ENCODE peak calls at places on chromosomes 5 and 9, in four cellular contexts. F is HepG2, A is WTC11, T is A549. Y is an unnamed sample.
A peak's percentile ranks its signal among the peaks of the same experiment; 100 is the strongest.

GRCh38 chr9:110270211-110270995 is 14.1 kb upstream of the TXN start:
- DNase-seq in F (no peak), A (no peak), T (no peak), Y (no peak)

GRCh38 chr9:89153618-89154017 is 25.0 kb downstream of the SHC3 start:
- DNase-seq in F (no peak), A (no peak), T (no peak), Y (no peak)

GRCh38 chr5:27947088-27947487 is 908.7 kb upstream of the CDH9 start:
- DNase-seq in F (no peak), A (no peak), T (no peak), Y (no peak)

GRCh38 chr5:104189031-104189430 is 626.4 kb upstream of the NUDT12 start:
- DNase-seq in F (no peak), A (no peak), T (no peak), Y (no peak)

GRCh38 chr5:891117-891836 is 1.3 kb downstream of the BRD9 start:
- DNase-seq in F (peak; percentile 77), A (peak; percentile 25), T (peak; percentile 62), Y (peak; percentile 82)

GRCh38 chr9:132235894-132236661 is 74.2 kb downstream of the NTNG2 start:
- DNase-seq in F (peak; percentile 46), A (peak; percentile 94), T (peak; percentile 84), Y (peak; percentile 82)

GRCh38 chr5:173010547-173011464 is 27.2 kb downstream of the ATP6V0E1 start:
- DNase-seq in F (peak; percentile 67), A (peak; percentile 58), T (no peak), Y (peak; percentile 33)

GRCh38 chr9:124840300-124840833 is 12.9 kb upstream of the WDR38 start:
- DNase-seq in F (peak; percentile 45), A (peak; percentile 61), T (no peak), Y (no peak)

GRCh38 chr5:115033861-115034260 is 135.8 kb downstream of the TRIM36 start:
- DNase-seq in F (peak; percentile 6), A (peak; percentile 55), T (no peak), Y (no peak)

GRCh38 chr5:72106922-72107873 is at the start of gene MAP1B:
- DNase-seq in F (peak; percentile 35), A (peak; percentile 87), T (peak; percentile 67), Y (peak; percentile 77)

GRCh38 chr9:97502222-97502983 is 937 bp downstream of the TMOD1 start:
- DNase-seq in F (no peak), A (peak; percentile 39), T (no peak), Y (peak; percentile 32)

GRCh38 chr5:78522476-78523105 is 126.0 kb downstream of the LHFPL2 start:
- DNase-seq in F (no peak), A (no peak), T (no peak), Y (peak; percentile 29)

GRCh38 chr9:84781431-84781830 is 111.9 kb downstream of the NTRK2 start:
- DNase-seq in F (peak; percentile 23), A (peak; percentile 19), T (no peak), Y (peak; percentile 5)

GRCh38 chr5:65121880-65122436 is 353.2 kb downstream of the CWC27 start:
- DNase-seq in F (no peak), A (no peak), T (no peak), Y (peak; percentile 32)

GRCh38 chr5:96683810-96684209 is 21.6 kb downstream of the CAST start:
- DNase-seq in F (no peak), A (no peak), T (no peak), Y (no peak)

GRCh38 chr5:171422902-171423663 is 3.6 kb downstream of the FGF18 start:
- DNase-seq in F (no peak), A (peak; percentile 28), T (no peak), Y (no peak)

GRCh38 chr9:20914556-20914955 is 116.9 kb downstream of the HACD4 start:
- DNase-seq in F (no peak), A (no peak), T (no peak), Y (no peak)

GRCh38 chr5:180802325-180803180 is at the start of gene MGAT1:
- DNase-seq in F (peak; percentile 65), A (peak; percentile 75), T (peak; percentile 79), Y (peak; percentile 85)

GRCh38 chr5:34652466-34652865 is 3.7 kb upstream of the RAI14 start:
- DNase-seq in F (no peak), A (no peak), T (no peak), Y (no peak)

GRCh38 chr5:59799668-59800374 is 93.7 kb downstream of the PDE4D start:
- DNase-seq in F (peak; percentile 7), A (no peak), T (peak; percentile 29), Y (peak; percentile 24)

GRCh38 chr5:143671644-143672569 is 140.1 kb upstream of the HMHB1 start:
- DNase-seq in F (no peak), A (no peak), T (no peak), Y (no peak)

DNA sequence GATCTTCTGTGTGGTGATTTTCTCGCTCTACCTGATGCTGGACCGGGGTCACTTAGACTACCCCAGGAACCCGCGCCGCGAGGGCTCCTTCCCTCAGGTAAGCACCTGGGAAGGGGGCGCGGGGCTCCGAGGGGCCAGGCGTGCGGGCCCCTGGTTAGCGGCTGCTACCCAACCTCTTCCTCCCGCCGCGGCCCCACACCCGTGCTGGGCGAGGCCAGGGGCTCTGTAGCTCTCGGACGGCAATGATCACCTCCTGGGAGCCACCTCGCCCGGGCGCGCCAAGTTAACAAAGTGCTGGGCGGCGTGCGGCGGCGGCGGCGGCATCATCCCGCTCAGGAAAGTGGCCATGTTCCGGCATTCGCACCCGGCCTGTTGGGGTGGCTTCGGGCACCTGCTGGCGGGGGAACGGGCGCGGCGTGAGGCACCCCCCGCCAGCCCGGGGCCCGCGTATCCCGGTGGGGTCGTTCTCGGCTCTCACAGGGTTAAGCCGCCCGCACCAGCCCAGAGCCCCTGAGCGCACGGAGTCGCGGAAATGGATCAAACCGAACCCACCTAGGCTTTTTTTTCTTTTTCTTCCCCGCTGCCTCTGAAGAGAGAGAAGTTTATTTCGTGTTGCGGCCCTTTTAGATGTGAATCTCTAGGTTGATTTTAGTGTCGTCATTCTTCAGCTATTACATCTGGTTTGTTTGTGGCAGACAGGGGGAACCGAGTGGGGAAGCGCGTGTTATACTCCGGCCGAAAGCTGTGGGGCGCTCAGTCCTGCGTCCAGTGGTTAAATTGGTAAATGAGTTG is 925 bp downstream of the MAN2A1 start:
- DNase-seq in F (peak; percentile 62), A (peak; percentile 29), T (peak; percentile 58), Y (peak; percentile 84)
- TF ChIP-seq JUN in F (no peak), A (no peak), T (no peak), Y (no peak)

DNA sequence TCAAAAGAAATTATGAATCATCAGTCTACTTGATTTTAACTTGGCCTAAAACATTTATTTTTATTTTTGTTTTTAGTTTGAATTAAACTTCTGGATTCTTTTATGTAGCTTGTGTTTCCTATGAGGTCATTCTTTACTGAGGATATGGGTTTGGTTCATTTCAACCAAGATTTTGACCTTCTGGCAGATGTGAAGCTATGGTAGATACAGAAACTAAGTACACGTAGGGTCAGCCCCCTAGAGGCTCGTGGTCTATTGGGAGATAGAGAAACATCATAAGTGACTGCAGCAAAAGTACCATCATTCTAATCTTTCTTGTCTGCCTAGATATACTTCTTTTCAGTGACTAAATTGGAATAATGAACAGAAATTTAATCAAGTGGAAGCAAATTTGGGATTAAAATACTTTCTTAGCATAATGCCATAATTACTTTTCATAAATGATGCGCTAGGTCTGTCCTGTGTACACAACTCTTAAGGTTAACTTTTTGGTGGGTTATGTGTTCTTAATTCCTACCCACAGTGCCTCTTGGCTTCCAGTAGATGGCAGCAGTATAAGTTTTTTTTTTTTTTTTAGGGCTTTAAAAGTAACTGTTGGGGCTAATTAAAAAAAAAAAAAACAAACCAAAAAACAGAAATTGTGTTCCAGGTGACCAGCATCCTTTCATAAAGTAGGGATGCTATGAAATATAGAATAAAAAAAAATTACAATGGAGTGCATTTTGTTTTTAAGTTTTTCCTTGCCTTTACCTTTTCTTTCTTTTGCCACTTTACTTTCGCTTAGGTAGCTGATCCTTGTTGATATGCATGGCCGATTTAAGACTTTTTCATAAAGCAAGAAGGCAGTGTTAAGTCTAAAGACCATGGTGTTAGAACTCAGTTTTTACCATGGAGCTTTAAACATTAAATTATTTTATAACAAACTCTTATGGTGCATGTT is 49.9 kb downstream of the LRRTM2 start:
- DNase-seq in F (peak; percentile 7), A (no peak), T (peak; percentile 33), Y (peak; percentile 42)
- TF ChIP-seq JUN in F (no peak), A (no peak), T (no peak), Y (no peak)

DNA sequence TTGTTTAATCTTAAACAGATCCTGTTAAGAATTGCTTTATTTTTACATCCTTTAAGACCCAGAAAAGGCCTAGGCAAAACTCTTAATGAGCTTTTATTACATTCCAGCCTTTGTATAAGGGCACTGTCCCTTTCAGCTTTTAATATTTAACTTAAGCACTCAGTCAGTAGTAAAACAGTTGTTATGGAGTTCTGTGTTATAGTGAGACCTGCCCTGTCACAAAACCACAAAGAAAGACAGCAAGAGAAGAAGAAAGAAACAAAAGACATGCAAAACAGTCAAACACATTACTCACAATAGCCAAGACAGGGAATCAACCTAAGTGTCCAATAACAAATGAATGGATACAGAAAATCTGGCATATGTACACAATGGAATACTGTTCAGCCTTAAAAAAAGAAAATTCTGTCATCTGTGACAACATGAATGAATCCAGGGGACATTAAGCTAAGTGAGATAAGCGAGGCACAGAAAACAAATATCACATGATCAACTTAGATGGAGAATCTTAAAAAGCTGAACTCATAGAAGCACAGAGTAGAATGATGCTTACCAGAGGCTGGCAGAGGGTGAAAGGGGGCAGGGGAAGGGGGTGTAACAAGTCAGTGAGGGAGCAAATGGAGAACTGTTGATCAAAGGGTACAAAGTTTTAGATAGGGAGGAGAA is 63.9 kb upstream of the CCNG1 start:
- DNase-seq in F (no peak), A (no peak), T (no peak), Y (no peak)
- TF ChIP-seq JUN in F (no peak), A (no peak), T (no peak), Y (no peak)

GRCh38 chr9:133423216-133423615 is 1.0 kb downstream of the ADAMTS13 start:
- DNase-seq in F (no peak), A (no peak), T (no peak), Y (no peak)
- TF ChIP-seq JUN in F (no peak), A (no peak), T (no peak), Y (no peak)

DNA sequence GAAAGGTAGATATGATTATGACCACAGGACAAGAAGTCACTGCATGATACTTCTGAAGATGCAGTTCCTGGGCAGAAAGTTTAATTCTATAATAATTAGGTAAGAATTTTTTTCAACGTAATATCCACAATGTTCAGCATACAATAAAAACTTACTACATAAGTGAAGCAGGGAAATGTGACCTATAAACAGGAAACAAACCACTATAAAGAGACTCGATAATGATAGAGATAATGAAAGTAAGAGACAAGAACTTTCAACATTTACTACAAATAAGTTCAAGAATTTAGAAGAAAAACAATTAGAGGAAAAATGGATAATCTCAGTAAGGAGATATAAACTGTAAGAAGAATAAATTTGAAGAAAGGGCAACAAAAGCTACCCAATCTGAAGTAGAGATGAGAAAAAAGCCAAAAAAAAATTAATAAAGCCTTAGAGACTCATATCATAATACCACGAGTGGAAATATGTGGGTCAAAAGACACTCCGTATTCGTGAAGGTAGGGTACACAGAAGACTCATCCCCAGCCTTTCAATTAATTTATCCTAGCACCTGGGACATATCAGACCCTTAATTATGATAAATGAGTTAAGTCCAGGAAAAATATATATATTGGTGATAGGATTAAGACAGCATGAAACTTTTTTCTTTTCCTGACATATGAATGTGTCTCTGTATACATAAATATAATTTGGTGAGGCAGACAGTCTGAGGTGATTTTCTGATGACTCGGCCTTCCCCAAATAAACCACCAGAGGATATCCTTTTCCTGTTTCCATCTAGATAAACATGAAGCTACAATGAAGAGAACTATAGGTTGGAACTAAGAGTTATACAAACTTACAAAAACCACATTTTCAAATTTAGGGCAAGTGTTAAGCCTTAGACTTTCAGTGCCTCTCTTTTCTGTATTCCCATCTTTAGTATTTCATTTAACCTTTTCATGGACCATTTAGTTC is 120.4 kb downstream of the RAPGEF6 start:
- DNase-seq in F (no peak), A (no peak), T (no peak), Y (no peak)
- TF ChIP-seq JUN in F (no peak), A (no peak), T (no peak), Y (no peak)

GRCh38 chr5:89351232-89351631 is 468.2 kb upstream of the MEF2C start:
- DNase-seq in F (no peak), A (no peak), T (no peak), Y (no peak)
- TF ChIP-seq JUN in F (no peak), A (no peak), T (no peak), Y (no peak)

Y was measured in K562.